ENCODE peak calls at places on chromosomes 16 and 17, in five cellular contexts. One of them, this sample, is unnamed.

GRCh38 chr17:61451538-61452300 is 503 bp upstream of the TBX4 start:
- DNase-seq in ovary: no peak
- DNase-seq in A549: no peak
- DNase-seq in occipital lobe: no peak
- DNase-seq in stimulated activated naive CD4-positive, alpha-beta T cell: no peak
- DNase-seq in this sample: no peak

GRCh38 chr16:76118344-76118743 is 158.9 kb upstream of the CNTNAP4 start:
- DNase-seq in ovary: no peak
- DNase-seq in A549: no peak
- DNase-seq in occipital lobe: no peak
- DNase-seq in stimulated activated naive CD4-positive, alpha-beta T cell: no peak
- DNase-seq in this sample: no peak

GRCh38 chr17:73434154-73434553 is 122.4 kb upstream of the CDC42EP4 start:
- DNase-seq in ovary: no peak
- DNase-seq in A549: no peak
- DNase-seq in occipital lobe: no peak
- DNase-seq in stimulated activated naive CD4-positive, alpha-beta T cell: no peak
- DNase-seq in this sample: no peak

GRCh38 chr17:40779181-40779909 is 3.0 kb downstream of the KRT27 start:
- DNase-seq in ovary: no peak
- DNase-seq in A549: peak
- DNase-seq in occipital lobe: no peak
- DNase-seq in stimulated activated naive CD4-positive, alpha-beta T cell: peak
- DNase-seq in this sample: no peak

GRCh38 chr16:89925596-89926079 is 2.5 kb downstream of the TUBB3 start:
- DNase-seq in ovary: no peak
- DNase-seq in A549: no peak
- DNase-seq in occipital lobe: no peak
- DNase-seq in stimulated activated naive CD4-positive, alpha-beta T cell: no peak
- DNase-seq in this sample: no peak

GRCh38 chr17:41792835-41793748 is 6.6 kb upstream of the JUP start:
- DNase-seq in ovary: peak
- DNase-seq in A549: peak
- DNase-seq in occipital lobe: no peak
- DNase-seq in stimulated activated naive CD4-positive, alpha-beta T cell: no peak
- DNase-seq in this sample: peak

GRCh38 chr16:7227193-7227825 is 105.3 kb upstream of the RBFOX1 start:
- DNase-seq in ovary: no peak
- DNase-seq in A549: no peak
- DNase-seq in occipital lobe: no peak
- DNase-seq in stimulated activated naive CD4-positive, alpha-beta T cell: no peak
- DNase-seq in this sample: no peak

GRCh38 chr17:48351916-48352332 is 78.1 kb downstream of the SKAP1 start:
- DNase-seq in ovary: no peak
- DNase-seq in A549: peak
- DNase-seq in occipital lobe: no peak
- DNase-seq in stimulated activated naive CD4-positive, alpha-beta T cell: peak
- DNase-seq in this sample: no peak

GRCh38 chr16:85028638-85029412 is 1.2 kb downstream of the KIAA0513 start:
- DNase-seq in ovary: peak
- DNase-seq in A549: no peak
- DNase-seq in occipital lobe: no peak
- DNase-seq in stimulated activated naive CD4-positive, alpha-beta T cell: peak
- DNase-seq in this sample: peak

GRCh38 chr17:40063034-40063765 is 435 bp downstream of the THRA start:
- DNase-seq in ovary: peak
- DNase-seq in A549: no peak
- DNase-seq in occipital lobe: no peak
- DNase-seq in stimulated activated naive CD4-positive, alpha-beta T cell: peak
- DNase-seq in this sample: peak

GRCh38 chr17:27733771-27734170 is 66.6 kb downstream of the NOS2 start:
- DNase-seq in ovary: no peak
- DNase-seq in A549: no peak
- DNase-seq in occipital lobe: no peak
- DNase-seq in stimulated activated naive CD4-positive, alpha-beta T cell: no peak
- DNase-seq in this sample: no peak

GRCh38 chr17:81735181-81736102 is 23.4 kb downstream of the SLC25A10 start:
- DNase-seq in ovary: no peak
- DNase-seq in A549: peak
- DNase-seq in occipital lobe: no peak
- DNase-seq in stimulated activated naive CD4-positive, alpha-beta T cell: no peak
- DNase-seq in this sample: no peak

GRCh38 chr16:68065716-68066305 is 19.4 kb upstream of the NFATC3 start:
- DNase-seq in ovary: no peak
- DNase-seq in A549: no peak
- DNase-seq in occipital lobe: no peak
- DNase-seq in stimulated activated naive CD4-positive, alpha-beta T cell: no peak
- DNase-seq in this sample: no peak

GRCh38 chr16:24070851-24071250 is 185.3 kb upstream of the CACNG3 start:
- DNase-seq in ovary: no peak
- DNase-seq in A549: peak
- DNase-seq in occipital lobe: no peak
- DNase-seq in stimulated activated naive CD4-positive, alpha-beta T cell: peak
- DNase-seq in this sample: no peak

GRCh38 chr17:63622571-63623390 is 564 bp downstream of the MAP3K3 start:
- DNase-seq in ovary: peak
- DNase-seq in A549: peak
- DNase-seq in occipital lobe: peak
- DNase-seq in stimulated activated naive CD4-positive, alpha-beta T cell: peak
- DNase-seq in this sample: peak

GRCh38 chr17:80195141-80195540 is 25.0 kb downstream of the SGSH start:
- DNase-seq in ovary: no peak
- DNase-seq in A549: no peak
- DNase-seq in occipital lobe: no peak
- DNase-seq in stimulated activated naive CD4-positive, alpha-beta T cell: no peak
- DNase-seq in this sample: no peak

GRCh38 chr17:35315283-35315682 is 58.1 kb downstream of the SLFN11 start:
- DNase-seq in ovary: peak
- DNase-seq in A549: no peak
- DNase-seq in occipital lobe: no peak
- DNase-seq in stimulated activated naive CD4-positive, alpha-beta T cell: no peak
- DNase-seq in this sample: no peak

GRCh38 chr16:51154271-51155171 is 3.5 kb upstream of the SALL1 start:
- DNase-seq in ovary: no peak
- DNase-seq in A549: no peak
- DNase-seq in occipital lobe: no peak
- DNase-seq in stimulated activated naive CD4-positive, alpha-beta T cell: no peak
- DNase-seq in this sample: peak

GRCh38 chr16:22323173-22323997 is 26.2 kb downstream of the POLR3E start:
- DNase-seq in ovary: no peak
- DNase-seq in A549: no peak
- DNase-seq in occipital lobe: no peak
- DNase-seq in stimulated activated naive CD4-positive, alpha-beta T cell: no peak
- DNase-seq in this sample: no peak

GRCh38 chr16:88566158-88566557 is 4.0 kb upstream of the ZC3H18 start:
- DNase-seq in ovary: no peak
- DNase-seq in A549: no peak
- DNase-seq in occipital lobe: no peak
- DNase-seq in stimulated activated naive CD4-positive, alpha-beta T cell: no peak
- DNase-seq in this sample: no peak

GRCh38 chr16:13441675-13442074 is 478.3 kb upstream of the ERCC4 start:
- DNase-seq in ovary: no peak
- DNase-seq in A549: no peak
- DNase-seq in occipital lobe: no peak
- DNase-seq in stimulated activated naive CD4-positive, alpha-beta T cell: no peak
- DNase-seq in this sample: no peak

GRCh38 chr17:47866941-47867340 is 16.0 kb upstream of the SP6 start:
- DNase-seq in ovary: no peak
- DNase-seq in A549: no peak
- DNase-seq in occipital lobe: no peak
- DNase-seq in stimulated activated naive CD4-positive, alpha-beta T cell: no peak
- DNase-seq in this sample: no peak

GRCh38 chr17:50834126-50834785 is 1.1 kb upstream of the WFIKKN2 start:
- DNase-seq in ovary: no peak
- DNase-seq in A549: no peak
- DNase-seq in occipital lobe: no peak
- DNase-seq in stimulated activated naive CD4-positive, alpha-beta T cell: no peak
- DNase-seq in this sample: no peak

GRCh38 chr17:59357929-59358328 is 26.5 kb downstream of the YPEL2 start:
- DNase-seq in ovary: no peak
- DNase-seq in A549: no peak
- DNase-seq in occipital lobe: no peak
- DNase-seq in stimulated activated naive CD4-positive, alpha-beta T cell: no peak
- DNase-seq in this sample: no peak

GRCh38 chr17:59751955-59752413 is 44.5 kb downstream of the VMP1 start:
- DNase-seq in ovary: no peak
- DNase-seq in A549: no peak
- DNase-seq in occipital lobe: no peak
- DNase-seq in stimulated activated naive CD4-positive, alpha-beta T cell: no peak
- DNase-seq in this sample: no peak

GRCh38 chr16:83971165-83972130 is 3.4 kb downstream of the NECAB2 start:
- DNase-seq in ovary: no peak
- DNase-seq in A549: no peak
- DNase-seq in occipital lobe: no peak
- DNase-seq in stimulated activated naive CD4-positive, alpha-beta T cell: no peak
- DNase-seq in this sample: no peak

GRCh38 chr16:35187665-35188225 is 1728.3 kb downstream of the TP53TG3F start:
- DNase-seq in ovary: no peak
- DNase-seq in A549: no peak
- DNase-seq in occipital lobe: no peak
- DNase-seq in stimulated activated naive CD4-positive, alpha-beta T cell: no peak
- DNase-seq in this sample: no peak

GRCh38 chr17:53150101-53150698 is 672.5 kb upstream of the KIF2B start:
- DNase-seq in ovary: no peak
- DNase-seq in A549: no peak
- DNase-seq in occipital lobe: no peak
- DNase-seq in stimulated activated naive CD4-positive, alpha-beta T cell: no peak
- DNase-seq in this sample: no peak

GRCh38 chr16:11503566-11503965 is 83.2 kb downstream of the LITAF start:
- DNase-seq in ovary: no peak
- DNase-seq in A549: no peak
- DNase-seq in occipital lobe: no peak
- DNase-seq in stimulated activated naive CD4-positive, alpha-beta T cell: no peak
- DNase-seq in this sample: no peak

GRCh38 chr17:60107526-60108257 is 29.0 kb upstream of the HEATR6 start:
- DNase-seq in ovary: no peak
- DNase-seq in A549: no peak
- DNase-seq in occipital lobe: no peak
- DNase-seq in stimulated activated naive CD4-positive, alpha-beta T cell: no peak
- DNase-seq in this sample: no peak

GRCh38 chr16:57997176-57997527 is 3.3 kb downstream of the ZNF319 start:
- DNase-seq in ovary: no peak
- DNase-seq in A549: no peak
- DNase-seq in occipital lobe: no peak
- DNase-seq in stimulated activated naive CD4-positive, alpha-beta T cell: no peak
- DNase-seq in this sample: no peak

GRCh38 chr16:87074635-87075318 is 242.4 kb downstream of the C16orf95 start:
- DNase-seq in ovary: no peak
- DNase-seq in A549: no peak
- DNase-seq in occipital lobe: no peak
- DNase-seq in stimulated activated naive CD4-positive, alpha-beta T cell: no peak
- DNase-seq in this sample: no peak

GRCh38 chr16:88826070-88826840 is 14.5 kb upstream of the APRT start:
- DNase-seq in ovary: no peak
- DNase-seq in A549: no peak
- DNase-seq in occipital lobe: no peak
- DNase-seq in stimulated activated naive CD4-positive, alpha-beta T cell: no peak
- DNase-seq in this sample: no peak

GRCh38 chr17:1109606-1110523 is 69.9 kb downstream of the ABR start:
- DNase-seq in ovary: peak
- DNase-seq in A549: no peak
- DNase-seq in occipital lobe: no peak
- DNase-seq in stimulated activated naive CD4-positive, alpha-beta T cell: no peak
- DNase-seq in this sample: no peak

GRCh38 chr17:63249256-63250006 is 196.7 kb downstream of the CYB561 start:
- DNase-seq in ovary: no peak
- DNase-seq in A549: no peak
- DNase-seq in occipital lobe: no peak
- DNase-seq in stimulated activated naive CD4-positive, alpha-beta T cell: no peak
- DNase-seq in this sample: no peak

GRCh38 chr17:17781591-17782424 is 55.0 kb downstream of the SREBF1 start:
- DNase-seq in ovary: peak
- DNase-seq in A549: peak
- DNase-seq in occipital lobe: peak
- DNase-seq in stimulated activated naive CD4-positive, alpha-beta T cell: peak
- DNase-seq in this sample: peak

GRCh38 chr17:48878920-48879898 is 13.4 kb upstream of the ATP5MC1 start:
- DNase-seq in ovary: peak
- DNase-seq in A549: peak
- DNase-seq in occipital lobe: no peak
- DNase-seq in stimulated activated naive CD4-positive, alpha-beta T cell: peak
- DNase-seq in this sample: peak

GRCh38 chr17:58006563-58006923 is 503 bp downstream of the SRSF1 start:
- DNase-seq in ovary: peak
- DNase-seq in A549: peak
- DNase-seq in occipital lobe: peak
- DNase-seq in stimulated activated naive CD4-positive, alpha-beta T cell: peak
- DNase-seq in this sample: peak

This sample was measured in uterus.